ENCODE peak calls at places on chromosomes 12 and 14, in four cellular contexts. One of them, this sample, is unnamed.

GRCh38 chr14:52950898-52951729 is at the start of gene FERMT2:
- DNase-seq in choroid plexus epithelial cell: peak
- DNase-seq in prostate gland: peak
- DNase-seq in fibroblast of pulmonary artery: peak
- DNase-seq in this sample: peak

GRCh38 chr14:74566174-74567125 is 45.6 kb downstream of the LTBP2 start:
- DNase-seq in choroid plexus epithelial cell: no peak
- DNase-seq in prostate gland: peak
- DNase-seq in fibroblast of pulmonary artery: no peak
- DNase-seq in this sample: no peak

GRCh38 chr12:52992699-52993557 is 13.3 kb upstream of the EIF4B start:
- DNase-seq in choroid plexus epithelial cell: peak
- DNase-seq in prostate gland: no peak
- DNase-seq in fibroblast of pulmonary artery: peak
- DNase-seq in this sample: peak

GRCh38 chr12:7756993-7757392 is 8.0 kb upstream of the NANOGNB start:
- DNase-seq in choroid plexus epithelial cell: no peak
- DNase-seq in prostate gland: no peak
- DNase-seq in fibroblast of pulmonary artery: no peak
- DNase-seq in this sample: no peak

GRCh38 chr12:25714219-25714984 is 161.3 kb upstream of the LMNTD1 start:
- DNase-seq in choroid plexus epithelial cell: no peak
- DNase-seq in prostate gland: no peak
- DNase-seq in fibroblast of pulmonary artery: no peak
- DNase-seq in this sample: no peak

GRCh38 chr12:5444520-5444919 is 12.6 kb downstream of the NTF3 start:
- DNase-seq in choroid plexus epithelial cell: no peak
- DNase-seq in prostate gland: no peak
- DNase-seq in fibroblast of pulmonary artery: no peak
- DNase-seq in this sample: no peak

GRCh38 chr12:15600223-15600935 is 188.8 kb downstream of the EPS8 start:
- DNase-seq in choroid plexus epithelial cell: no peak
- DNase-seq in prostate gland: no peak
- DNase-seq in fibroblast of pulmonary artery: no peak
- DNase-seq in this sample: peak

GRCh38 chr12:95326450-95326849 is 108.8 kb downstream of the VEZT start:
- DNase-seq in choroid plexus epithelial cell: peak
- DNase-seq in prostate gland: no peak
- DNase-seq in fibroblast of pulmonary artery: peak
- DNase-seq in this sample: no peak

GRCh38 chr12:14981049-14981448 is 8.2 kb downstream of the PDE6H start:
- DNase-seq in choroid plexus epithelial cell: no peak
- DNase-seq in prostate gland: no peak
- DNase-seq in fibroblast of pulmonary artery: no peak
- DNase-seq in this sample: no peak

GRCh38 chr14:51319181-51319597 is 79.1 kb downstream of the TMX1 start:
- DNase-seq in choroid plexus epithelial cell: no peak
- DNase-seq in prostate gland: no peak
- DNase-seq in fibroblast of pulmonary artery: no peak
- DNase-seq in this sample: no peak

GRCh38 chr14:93301821-93302447 is 30.9 kb downstream of the BTBD7 start:
- DNase-seq in choroid plexus epithelial cell: peak
- DNase-seq in prostate gland: no peak
- DNase-seq in fibroblast of pulmonary artery: no peak
- DNase-seq in this sample: peak

GRCh38 chr14:102616799-102617198 is 24.4 kb downstream of the RCOR1 start:
- DNase-seq in choroid plexus epithelial cell: peak
- DNase-seq in prostate gland: no peak
- DNase-seq in fibroblast of pulmonary artery: peak
- DNase-seq in this sample: no peak

GRCh38 chr14:99378782-99379214 is 101.9 kb downstream of the SETD3 start:
- DNase-seq in choroid plexus epithelial cell: peak
- DNase-seq in prostate gland: no peak
- DNase-seq in fibroblast of pulmonary artery: no peak
- DNase-seq in this sample: peak

GRCh38 chr12:14854586-14855163 is 11.3 kb upstream of the ART4 start:
- DNase-seq in choroid plexus epithelial cell: peak
- DNase-seq in prostate gland: no peak
- DNase-seq in fibroblast of pulmonary artery: no peak
- DNase-seq in this sample: no peak

GRCh38 chr12:8665729-8666128 is 3.1 kb upstream of the MFAP5 start:
- DNase-seq in choroid plexus epithelial cell: no peak
- DNase-seq in prostate gland: peak
- DNase-seq in fibroblast of pulmonary artery: no peak
- DNase-seq in this sample: no peak

GRCh38 chr14:55701638-55702037 is 121.6 kb downstream of the KTN1 start:
- DNase-seq in choroid plexus epithelial cell: no peak
- DNase-seq in prostate gland: no peak
- DNase-seq in fibroblast of pulmonary artery: peak
- DNase-seq in this sample: peak

GRCh38 chr12:6791931-6792520 is 2.7 kb downstream of the CD4 start:
- DNase-seq in choroid plexus epithelial cell: no peak
- DNase-seq in prostate gland: no peak
- DNase-seq in fibroblast of pulmonary artery: no peak
- DNase-seq in this sample: no peak

GRCh38 chr12:49487605-49488004 is 51.2 kb upstream of the KCNH3 start:
- DNase-seq in choroid plexus epithelial cell: no peak
- DNase-seq in prostate gland: no peak
- DNase-seq in fibroblast of pulmonary artery: no peak
- DNase-seq in this sample: no peak

GRCh38 chr12:49478949-49479664 is 59.7 kb upstream of the KCNH3 start:
- DNase-seq in choroid plexus epithelial cell: no peak
- DNase-seq in prostate gland: no peak
- DNase-seq in fibroblast of pulmonary artery: no peak
- DNase-seq in this sample: no peak

GRCh38 chr12:49482095-49483051 is 56.5 kb upstream of the KCNH3 start:
- DNase-seq in choroid plexus epithelial cell: no peak
- DNase-seq in prostate gland: no peak
- DNase-seq in fibroblast of pulmonary artery: no peak
- DNase-seq in this sample: no peak

GRCh38 chr12:49489154-49489553 is 49.7 kb upstream of the KCNH3 start:
- DNase-seq in choroid plexus epithelial cell: no peak
- DNase-seq in prostate gland: no peak
- DNase-seq in fibroblast of pulmonary artery: no peak
- DNase-seq in this sample: no peak

GRCh38 chr12:49483621-49484020 is 55.2 kb upstream of the KCNH3 start:
- DNase-seq in choroid plexus epithelial cell: peak
- DNase-seq in prostate gland: no peak
- DNase-seq in fibroblast of pulmonary artery: no peak
- DNase-seq in this sample: no peak
- H3K4me3 ChIP-seq in choroid plexus epithelial cell: no peak
- H3K4me3 ChIP-seq in prostate gland: no peak
- H3K4me3 ChIP-seq in fibroblast of pulmonary artery: no peak
- H3K4me3 ChIP-seq in this sample: no peak

GRCh38 chr12:65106948-65107347 is 14.2 kb downstream of the WIF1 start:
- DNase-seq in choroid plexus epithelial cell: peak
- DNase-seq in prostate gland: no peak
- DNase-seq in fibroblast of pulmonary artery: peak
- DNase-seq in this sample: peak
- TF ChIP-seq CTCF in choroid plexus epithelial cell: peak
- TF ChIP-seq CTCF in prostate gland: peak
- TF ChIP-seq CTCF in fibroblast of pulmonary artery: peak
- TF ChIP-seq CTCF in this sample: peak

GRCh38 chr12:124568431-124569374 is 1.3 kb upstream of the NCOR2 start:
- DNase-seq in choroid plexus epithelial cell: peak
- DNase-seq in prostate gland: peak
- DNase-seq in fibroblast of pulmonary artery: peak
- DNase-seq in this sample: peak
- H3K4me3 ChIP-seq in choroid plexus epithelial cell: no peak
- H3K4me3 ChIP-seq in prostate gland: no peak
- H3K4me3 ChIP-seq in fibroblast of pulmonary artery: no peak
- H3K4me3 ChIP-seq in this sample: no peak

GRCh38 chr14:104776961-104777807 is 18.4 kb downstream of the AKT1 start:
- DNase-seq in choroid plexus epithelial cell: no peak
- DNase-seq in prostate gland: no peak
- DNase-seq in fibroblast of pulmonary artery: no peak
- DNase-seq in this sample: no peak
- TF ChIP-seq CTCF in choroid plexus epithelial cell: peak
- TF ChIP-seq CTCF in prostate gland: no peak
- TF ChIP-seq CTCF in fibroblast of pulmonary artery: no peak
- TF ChIP-seq CTCF in this sample: no peak

GRCh38 chr14:20682127-20682434 is 2.3 kb upstream of the RNASE4 start:
- DNase-seq in choroid plexus epithelial cell: no peak
- DNase-seq in prostate gland: no peak
- DNase-seq in fibroblast of pulmonary artery: no peak
- DNase-seq in this sample: no peak

GRCh38 chr14:20680843-20681347 is 3.5 kb upstream of the RNASE4 start:
- DNase-seq in choroid plexus epithelial cell: peak
- DNase-seq in prostate gland: no peak
- DNase-seq in fibroblast of pulmonary artery: no peak
- DNase-seq in this sample: no peak

GRCh38 chr14:20680363-20680762 is 4.0 kb upstream of the RNASE4 start:
- DNase-seq in choroid plexus epithelial cell: no peak
- DNase-seq in prostate gland: no peak
- DNase-seq in fibroblast of pulmonary artery: no peak
- DNase-seq in this sample: no peak

GRCh38 chr14:20681348-20682126 is 2.8 kb upstream of the RNASE4 start:
- DNase-seq in choroid plexus epithelial cell: peak
- DNase-seq in prostate gland: peak
- DNase-seq in fibroblast of pulmonary artery: peak
- DNase-seq in this sample: peak

GRCh38 chr14:20679907-20680306 is 4.5 kb upstream of the RNASE4 start:
- DNase-seq in choroid plexus epithelial cell: peak
- DNase-seq in prostate gland: no peak
- DNase-seq in fibroblast of pulmonary artery: peak
- DNase-seq in this sample: peak
- H3K4me3 ChIP-seq in choroid plexus epithelial cell: no peak
- H3K4me3 ChIP-seq in prostate gland: no peak
- H3K4me3 ChIP-seq in fibroblast of pulmonary artery: no peak
- H3K4me3 ChIP-seq in this sample: no peak

This sample was measured in astrocyte of the spinal cord.